ENCODE peak calls at places on chromosomes 1 and 21, in ten cellular contexts. Q is SW480; X is AG09319; F is CD8-positive, alpha-beta T cell; P is activated CD4-positive, alpha-beta T cell treated with anti-CD3 and anti-CD28 coated beads, Interleukin-2, amount 10 ng/mL, durations not matched to agents 7 days and 5 days; S is DMS 273 treated with DMSO at 0.1 percent for 48 hours; C is PC-3; E is fibroblast of pulmonary artery; L is H4; O is Panc1. V is an unnamed sample.

GRCh38 chr21:37368536-37369279 is 2.1 kb downstream of the DYRK1A start:
- DNase-seq in Q (peak), X (no peak), F (no peak), P (no peak), S (no peak), C (peak), E (no peak), L (no peak), O (no peak), V (no peak)

GRCh38 chr1:58395355-58395754 is 151.2 kb downstream of the OMA1 start:
- DNase-seq in Q (peak), X (peak), F (no peak), P (no peak), S (no peak), C (peak), E (peak), L (peak), O (peak), V (peak)

GRCh38 chr1:6762060-6762459 is 23.2 kb upstream of the CAMTA1 start:
- DNase-seq in Q (no peak), X (no peak), F (no peak), P (no peak), S (no peak), C (peak), E (no peak), L (no peak), O (no peak), V (no peak)

GRCh38 chr1:65820983-65821382 is 28.3 kb downstream of the PDE4B start:
- DNase-seq in Q (peak), X (peak), F (no peak), P (no peak), S (no peak), C (peak), E (peak), L (peak), O (no peak), V (peak)

GRCh38 chr1:28195780-28196179 is 19.3 kb upstream of the PTAFR start:
- DNase-seq in Q (no peak), X (no peak), F (no peak), P (no peak), S (no peak), C (no peak), E (no peak), L (no peak), O (no peak), V (no peak)

GRCh38 chr1:24248859-24249258 is 61.8 kb upstream of the IFNLR1 start:
- DNase-seq in Q (no peak), X (no peak), F (no peak), P (no peak), S (no peak), C (no peak), E (no peak), L (no peak), O (no peak), V (no peak)

GRCh38 chr1:185317886-185318310 is 855 bp upstream of the IVNS1ABP start:
- DNase-seq in Q (peak), X (no peak), F (peak), P (peak), S (no peak), C (no peak), E (no peak), L (peak), O (peak), V (no peak)

GRCh38 chr1:51697160-51697559 is 80.3 kb downstream of the OSBPL9 start:
- DNase-seq in Q (no peak), X (no peak), F (no peak), P (no peak), S (no peak), C (no peak), E (peak), L (no peak), O (no peak), V (peak)

GRCh38 chr1:176032040-176032645 is 174.9 kb downstream of the COP1 start:
- DNase-seq in Q (no peak), X (no peak), F (no peak), P (no peak), S (no peak), C (peak), E (no peak), L (no peak), O (no peak), V (no peak)

GRCh38 chr1:54973205-54973921 is 7.1 kb upstream of the TMEM61 start:
- DNase-seq in Q (peak), X (no peak), F (no peak), P (no peak), S (peak), C (peak), E (peak), L (no peak), O (no peak), V (no peak)

GRCh38 chr1:237124856-237125462 is 83.0 kb downstream of the RYR2 start:
- DNase-seq in Q (peak), X (no peak), F (no peak), P (no peak), S (no peak), C (peak), E (no peak), L (no peak), O (no peak), V (no peak)

GRCh38 chr1:31429583-31429982 is 16.6 kb downstream of the SERINC2 start:
- DNase-seq in Q (no peak), X (no peak), F (no peak), P (no peak), S (no peak), C (no peak), E (no peak), L (no peak), O (no peak), V (no peak)

GRCh38 chr1:110857964-110858948 is 14.7 kb upstream of the CD53 start:
- DNase-seq in Q (no peak), X (no peak), F (no peak), P (no peak), S (no peak), C (peak), E (no peak), L (no peak), O (no peak), V (no peak)

GRCh38 chr1:200929530-200930278 is 35.0 kb downstream of the INAVA start:
- DNase-seq in Q (no peak), X (no peak), F (no peak), P (no peak), S (no peak), C (no peak), E (no peak), L (no peak), O (no peak), V (no peak)

GRCh38 chr1:183180213-183180612 is 5.9 kb upstream of the LAMC2 start:
- DNase-seq in Q (peak), X (peak), F (no peak), P (no peak), S (peak), C (peak), E (peak), L (peak), O (no peak), V (peak)

GRCh38 chr1:232636799-232637198 is 6.9 kb upstream of the SIPA1L2 start:
- DNase-seq in Q (no peak), X (no peak), F (no peak), P (no peak), S (no peak), C (no peak), E (no peak), L (no peak), O (no peak), V (no peak)

GRCh38 chr1:214473392-214473791 is 78.0 kb downstream of the PTPN14 start:
- DNase-seq in Q (no peak), X (peak), F (no peak), P (no peak), S (no peak), C (no peak), E (peak), L (no peak), O (no peak), V (peak)

GRCh38 chr1:223289621-223290020 is 74.4 kb downstream of the SUSD4 start:
- DNase-seq in Q (peak), X (no peak), F (no peak), P (no peak), S (no peak), C (no peak), E (no peak), L (no peak), O (no peak), V (no peak)

GRCh38 chr1:40185951-40186864 is 25.0 kb downstream of the RLF start:
- DNase-seq in Q (peak), X (no peak), F (peak), P (peak), S (peak), C (no peak), E (peak), L (no peak), O (no peak), V (no peak)

GRCh38 chr1:31605908-31606427 is 11.5 kb upstream of the HCRTR1 start:
- DNase-seq in Q (no peak), X (no peak), F (no peak), P (no peak), S (no peak), C (no peak), E (peak), L (no peak), O (no peak), V (peak)

GRCh38 chr1:1086911-1087341 is 12.8 kb upstream of the RNF223 start:
- DNase-seq in Q (no peak), X (no peak), F (no peak), P (no peak), S (no peak), C (no peak), E (no peak), L (no peak), O (no peak), V (no peak)

GRCh38 chr1:219114014-219114413 is 59.7 kb upstream of the LYPLAL1 start:
- DNase-seq in Q (no peak), X (no peak), F (no peak), P (no peak), S (no peak), C (no peak), E (no peak), L (no peak), O (no peak), V (no peak)

GRCh38 chr21:41397416-41397815 is 28.6 kb upstream of the MX1 start:
- DNase-seq in Q (no peak), X (no peak), F (no peak), P (no peak), S (no peak), C (no peak), E (no peak), L (no peak), O (no peak), V (no peak)

GRCh38 chr1:18907021-18907913 is 4.9 kb upstream of the ALDH4A1 start:
- DNase-seq in Q (peak), X (no peak), F (peak), P (peak), S (peak), C (peak), E (peak), L (peak), O (no peak), V (no peak)